ENCODE peak calls at places on chromosomes 11 and 22, in seven cellular contexts. R is GM19239; S is EL; L is activated naive CD8-positive, alpha-beta T cell treated with anti-CD3 and anti-CD28 coated beads, Interleukin-2, amount 50 U/mL, for 16 hours; F is Peyer's patch; U is activated naive CD4-positive, alpha-beta T cell treated with anti-CD3 and anti-CD28 coated beads, Interleukin-2, amount 50 U/mL, for 16 hours; W is DMS79 treated with DMSO at 0.1 percent for 48 hours. V is an unnamed sample.

GRCh38 chr11:134739136-134739535 is 327.1 kb upstream of the B3GAT1 start:
- DNase-seq in R (no peak), S (no peak), L (no peak), F (no peak), U (no peak), W (no peak), V (no peak)

GRCh38 chr11:61697764-61698163 is 17.6 kb downstream of the DAGLA start:
- DNase-seq in R (no peak), S (no peak), L (no peak), F (no peak), U (no peak), W (no peak), V (no peak)

GRCh38 chr11:131745405-131745804 is 375.0 kb downstream of the NTM start:
- DNase-seq in R (no peak), S (peak; percentile 76), L (no peak), F (no peak), U (no peak), W (no peak), V (no peak)

GRCh38 chr11:128625316-128625715 is 38.0 kb upstream of the ETS1 start:
- DNase-seq in R (no peak), S (no peak), L (no peak), F (peak; percentile 48), U (no peak), W (no peak), V (no peak)

GRCh38 chr11:108871152-108871551 is 206.3 kb downstream of the DDX10 start:
- DNase-seq in R (no peak), S (peak; percentile 65), L (no peak), F (no peak), U (no peak), W (no peak), V (peak; percentile 11)

GRCh38 chr22:38949889-38950405 is 7.5 kb upstream of the APOBEC3A start:
- DNase-seq in R (no peak), S (no peak), L (no peak), F (no peak), U (no peak), W (no peak), V (no peak)

GRCh38 chr11:117502285-117502856 is 174.7 kb downstream of the CEP164 start:
- DNase-seq in R (no peak), S (no peak), L (no peak), F (no peak), U (no peak), W (peak; percentile 79), V (peak; percentile 74)

GRCh38 chr11:131354251-131354701 is 16.1 kb upstream of the NTM start:
- DNase-seq in R (no peak), S (no peak), L (no peak), F (no peak), U (no peak), W (no peak), V (peak; percentile 37)

GRCh38 chr22:47627561-47628253 is 865.3 kb downstream of the TBC1D22A start:
- DNase-seq in R (no peak), S (no peak), L (no peak), F (no peak), U (no peak), W (peak; percentile 1), V (no peak)

GRCh38 chr11:2574553-2575535 is 125.0 kb downstream of the KCNQ1OT1 start:
- DNase-seq in R (no peak), S (no peak), L (no peak), F (no peak), U (peak; percentile 9), W (no peak), V (no peak)

GRCh38 chr22:26464312-26464711 is 19.3 kb downstream of the HPS4 start:
- DNase-seq in R (no peak), S (peak; percentile 84), L (no peak), F (no peak), U (no peak), W (no peak), V (no peak)

GRCh38 chr22:35728639-35729308 is 11.1 kb downstream of the APOL5 start:
- DNase-seq in R (no peak), S (no peak), L (no peak), F (no peak), U (no peak), W (peak; percentile 19), V (no peak)

GRCh38 chr22:29493636-29494035 is 13.6 kb downstream of the NEFH start:
- DNase-seq in R (no peak), S (no peak), L (no peak), F (no peak), U (no peak), W (no peak), V (no peak)

GRCh38 chr22:30079952-30080533 is at the start of gene HORMAD2:
- DNase-seq in R (no peak), S (no peak), L (no peak), F (no peak), U (no peak), W (no peak), V (peak; percentile 91)

GRCh38 chr11:102806296-102806695 is 8.3 kb upstream of the MMP1 start:
- DNase-seq in R (no peak), S (peak; percentile 41), L (no peak), F (no peak), U (no peak), W (no peak), V (no peak)

GRCh38 chr11:3037041-3037944 is 19.9 kb downstream of the CARS1 start:
- DNase-seq in R (no peak), S (peak; percentile 73), L (no peak), F (peak; percentile 70), U (peak; percentile 32), W (no peak), V (peak; percentile 92)

GRCh38 chr11:60934091-60934789 is 10.0 kb downstream of the TMEM132A start:
- DNase-seq in R (no peak), S (no peak), L (no peak), F (no peak), U (no peak), W (no peak), V (peak; percentile 56)

GRCh38 chr11:9293646-9294045 is 20.7 kb downstream of the TMEM41B start:
- DNase-seq in R (no peak), S (no peak), L (no peak), F (no peak), U (no peak), W (no peak), V (no peak)

GRCh38 chr11:69193151-69193550 is 37.4 kb downstream of the SMIM38 start:
- DNase-seq in R (no peak), S (no peak), L (no peak), F (no peak), U (no peak), W (no peak), V (no peak)

GRCh38 chr11:2202071-2202899 is 30.7 kb upstream of the TH start:
- DNase-seq in R (no peak), S (no peak), L (no peak), F (no peak), U (peak; percentile 3), W (no peak), V (peak; percentile 66)

GRCh38 chr22:48785792-48786678 is 1041.6 kb downstream of the BRD1 start:
- DNase-seq in R (no peak), S (no peak), L (no peak), F (no peak), U (no peak), W (no peak), V (no peak)

GRCh38 chr22:37045958-37046357 is 5.6 kb upstream of the KCTD17 start:
- DNase-seq in R (no peak), S (peak; percentile 68), L (no peak), F (no peak), U (no peak), W (no peak), V (peak; percentile 86)

V was measured in H7.